ENCODE peak calls at places on chromosomes 2 and 18, in four cellular contexts. X, H, S and L are unnamed samples.

GRCh38 chr2:113826346-113827285 is 63.3 kb upstream of the ACTR3 start:
- DNase-seq in S (no peak), X (no peak), H (no peak), L (no peak)

GRCh38 chr2:232315049-232315922 is 63.3 kb upstream of the ALPP start:
- DNase-seq in H (peak), S (no peak), X (peak), L (peak)

GRCh38 chr18:56709463-56709862 is 58.3 kb downstream of the WDR7 start:
- DNase-seq in S (no peak), H (no peak), X (peak), L (no peak)

GRCh38 chr2:83376731-83377130 is 1082.3 kb downstream of the SUCLG1 start:
- DNase-seq in S (no peak), H (no peak), X (no peak), L (no peak)

GRCh38 chr2:237626813-237627451 is 455 bp upstream of the LRRFIP1 start:
- DNase-seq in X (peak), S (no peak), H (no peak), L (no peak)

GRCh38 chr2:169362346-169363026 is at the start of gene LRP2:
- DNase-seq in S (no peak), X (no peak), H (no peak), L (peak)

GRCh38 chr2:238256594-238257104 is 16.8 kb upstream of the HES6 start:
- DNase-seq in X (peak), H (no peak), S (peak), L (peak)

GRCh38 chr2:71510196-71510807 is 56.9 kb downstream of the DYSF start:
- DNase-seq in S (no peak), H (peak), X (peak), L (peak)

GRCh38 chr18:46622999-46623398 is 34.0 kb downstream of the LOXHD1 start:
- DNase-seq in X (no peak), H (no peak), S (no peak), L (no peak)

GRCh38 chr2:44759823-44760222 is 181.7 kb upstream of the SIX3 start:
- DNase-seq in H (no peak), X (no peak), S (no peak), L (no peak)

GRCh38 chr2:212777020-212777491 is 238.5 kb upstream of the ERBB4 start:
- DNase-seq in S (peak), H (no peak), X (no peak), L (no peak)

GRCh38 chr18:31931163-31931885 is 11.6 kb downstream of the TRAPPC8 start:
- DNase-seq in S (no peak), X (peak), H (no peak), L (no peak)

GRCh38 chr18:25827961-25828561 is 262.4 kb downstream of the SS18 start:
- DNase-seq in X (no peak), H (no peak), S (no peak), L (no peak)

GRCh38 chr18:58247363-58247834 is 203.4 kb downstream of the NEDD4L start:
- DNase-seq in S (no peak), H (no peak), X (no peak), L (no peak)

GRCh38 chr2:58032016-58032750 is 14.4 kb upstream of the VRK2 start:
- DNase-seq in X (no peak), H (no peak), S (no peak), L (no peak)